ENCODE peak calls at places on chromosomes 12 and 14, in four cellular contexts. K, X, Q and Y are unnamed samples.

GRCh38 chr14:52783211-52783610 is 8.2 kb downstream of the GNPNAT1 start:
- DNase-seq in Q (no peak), X (no peak), K (no peak), Y (no peak)

GRCh38 chr12:16833376-16833775 is 227.4 kb upstream of the LMO3 start:
- DNase-seq in K (no peak), X (no peak), Q (peak; percentile 5), Y (no peak)

GRCh38 chr12:37548266-37548805 is 768.2 kb upstream of the ALG10B start:
- DNase-seq in K (no peak), Q (no peak), X (no peak), Y (no peak)

GRCh38 chr12:32344047-32344446 is 55.3 kb upstream of the FGD4 start:
- DNase-seq in K (no peak), Q (no peak), X (no peak), Y (no peak)

GRCh38 chr12:95216704-95217376 is 427 bp downstream of the FGD6 start:
- DNase-seq in Q (peak; percentile 44), X (no peak), K (peak; percentile 36), Y (no peak)

GRCh38 chr12:64976131-64976530 is 145.0 kb downstream of the WIF1 start:
- DNase-seq in Q (peak; percentile 36), K (no peak), X (no peak), Y (no peak)

GRCh38 chr12:43836455-43836989 is 641 bp downstream of the TMEM117 start:
- DNase-seq in Q (peak; percentile 18), X (no peak), K (peak; percentile 48), Y (no peak)

GRCh38 chr12:120013659-120014380 is 24.8 kb downstream of the BICDL1 start:
- DNase-seq in Q (peak; percentile 75), X (no peak), K (no peak), Y (peak; percentile 81)

GRCh38 chr14:52755607-52756316 is 25.8 kb downstream of the STYX start:
- DNase-seq in X (no peak), K (no peak), Q (no peak), Y (no peak)

GRCh38 chr12:2214411-2214810 is 161.6 kb downstream of the CACNA1C start:
- DNase-seq in Q (no peak), X (no peak), K (peak; percentile 18), Y (no peak)

GRCh38 chr12:125206757-125207156 is 141.5 kb downstream of the AACS start:
- DNase-seq in X (no peak), K (no peak), Q (no peak), Y (no peak)

GRCh38 chr12:109597795-109598427 is 24.3 kb downstream of the MVK start:
- DNase-seq in Q (peak; percentile 69), K (peak; percentile 85), X (peak; percentile 91), Y (peak; percentile 69)
- TF ChIP-seq CTCF in Q (peak; percentile 96), K (peak; percentile 94), X (peak; percentile 98), Y (peak; percentile 91)

DNA sequence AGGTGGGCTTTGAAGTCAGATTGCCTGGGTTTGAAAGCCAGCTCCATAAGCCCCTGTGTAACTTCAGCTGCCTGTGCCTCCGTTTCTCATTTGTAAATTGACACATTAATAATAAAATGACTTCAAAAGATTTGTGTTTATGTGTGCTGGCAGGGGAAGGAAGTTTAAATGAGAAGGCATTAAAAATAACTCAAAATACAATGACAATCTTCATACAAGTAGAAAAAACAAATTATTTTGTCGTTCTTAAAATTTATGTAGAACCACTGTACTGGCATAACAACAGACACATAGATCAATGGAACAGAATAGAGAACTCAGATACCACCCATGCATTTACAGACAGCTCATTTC is 83.0 kb downstream of the PPM1A start:
- DNase-seq in Q (no peak), K (no peak), X (no peak), Y (no peak)
- TF ChIP-seq CTCF in Q (no peak), K (no peak), X (no peak), Y (peak; percentile 65)

DNA sequence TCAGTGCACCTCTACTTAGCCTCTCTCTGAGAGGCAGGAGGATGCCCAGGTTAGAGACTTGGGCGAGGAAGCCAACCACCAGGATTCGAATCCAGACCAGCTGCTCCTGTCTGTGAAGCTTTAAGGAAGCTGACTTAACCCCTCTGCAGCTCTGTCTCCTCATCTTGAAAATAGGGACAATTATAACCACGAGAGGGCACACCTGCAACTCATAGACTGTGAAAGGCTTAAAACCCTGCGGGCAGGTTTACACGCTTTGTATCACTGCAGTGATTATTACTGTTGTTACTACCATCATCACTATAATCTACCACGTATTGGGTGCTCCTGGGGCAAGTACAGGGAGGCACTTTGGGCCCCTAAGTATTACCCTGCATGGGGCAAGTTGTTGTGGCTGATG is 379.8 kb downstream of the VRK1 start:
- DNase-seq in K (no peak), X (peak; percentile 4), Q (peak; percentile 81), Y (peak; percentile 32)
- TF ChIP-seq CTCF in K (no peak), X (no peak), Q (peak; percentile 45), Y (no peak)

DNA sequence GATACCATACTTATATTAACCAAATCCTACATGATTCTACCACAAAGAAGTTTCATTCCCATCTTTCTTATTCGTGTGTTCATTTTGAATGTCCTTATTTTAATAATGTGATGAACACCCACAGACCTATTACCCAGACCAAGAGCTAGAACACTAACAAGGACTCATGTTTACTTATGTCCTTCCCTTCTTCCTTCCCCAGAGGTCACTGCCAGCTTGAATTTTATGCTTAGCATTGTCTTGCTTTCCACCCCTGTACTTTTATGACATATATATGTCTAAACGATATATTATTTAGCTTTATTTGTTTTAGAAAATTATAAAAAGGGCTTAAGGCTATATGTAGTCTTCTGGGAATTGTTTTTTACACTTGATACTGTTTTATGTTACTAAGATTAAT is 238.6 kb downstream of the LRIG3 start:
- DNase-seq in K (no peak), Q (no peak), X (no peak), Y (no peak)
- TF ChIP-seq CTCF in K (no peak), Q (no peak), X (no peak), Y (no peak)

GRCh38 chr12:30994274-30994673 is 67.7 kb downstream of the TSPAN11 start:
- DNase-seq in X (no peak), K (no peak), Q (no peak), Y (no peak)

GRCh38 chr12:30999011-30999410 is 72.5 kb downstream of the TSPAN11 start:
- DNase-seq in K (no peak), Q (no peak), X (no peak), Y (no peak)

GRCh38 chr12:30996255-30996654 is 69.7 kb downstream of the TSPAN11 start:
- DNase-seq in Q (no peak), X (no peak), K (peak; percentile 82), Y (no peak)

GRCh38 chr12:30997685-30998440 is 71.3 kb downstream of the TSPAN11 start:
- DNase-seq in X (no peak), Q (no peak), K (no peak), Y (no peak)

GRCh38 chr12:30996752-30997151 is 70.2 kb downstream of the TSPAN11 start:
- DNase-seq in K (no peak), X (no peak), Q (no peak), Y (no peak)
- TF ChIP-seq CTCF in K (no peak), X (no peak), Q (no peak), Y (no peak)

DNA sequence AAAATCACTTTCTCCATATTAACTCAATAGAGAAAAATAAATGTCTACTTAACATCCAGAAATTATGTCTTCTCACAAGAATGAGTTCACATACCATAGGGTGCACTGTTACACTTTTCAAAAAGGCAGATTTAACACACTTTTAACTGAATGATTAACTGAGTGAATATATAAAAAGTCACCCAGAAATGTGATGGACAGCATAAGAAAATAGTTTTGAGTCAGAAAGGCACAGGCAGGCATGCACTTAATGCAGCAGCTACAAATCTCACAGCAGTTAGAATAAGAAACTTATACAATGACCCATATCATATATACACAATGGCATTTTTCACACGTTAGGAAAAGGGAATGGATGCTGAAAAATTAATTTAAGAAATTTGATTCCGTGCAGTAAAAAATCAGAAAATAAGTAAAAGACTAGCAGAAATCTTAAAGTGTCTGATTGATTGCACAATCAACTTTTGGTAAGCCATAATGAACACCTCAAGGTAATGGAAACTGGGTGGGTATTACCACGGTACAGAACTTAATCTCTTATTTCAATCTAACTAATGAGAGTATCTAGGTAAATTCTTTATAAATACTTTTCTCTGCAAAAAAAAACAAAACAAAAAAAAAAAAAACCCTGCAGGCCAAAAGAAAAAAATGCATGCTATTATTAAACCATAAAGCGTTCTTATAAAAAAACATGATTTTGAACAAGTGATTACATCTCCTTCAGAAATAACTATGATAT is 3.5 kb downstream of the MED13L start:
- DNase-seq in Q (no peak), K (no peak), X (no peak), Y (no peak)
- TF ChIP-seq CTCF in Q (no peak), K (no peak), X (no peak), Y (no peak)

GRCh38 chr12:6263931-6264330 is 46.6 kb upstream of the PLEKHG6 start:
- DNase-seq in X (peak; percentile 61), Q (no peak), K (peak; percentile 84), Y (no peak)
- TF ChIP-seq CTCF in X (no peak), Q (no peak), K (no peak), Y (no peak)

GRCh38 chr14:76473381-76474263 is 97.7 kb downstream of the ESRRB start:
- DNase-seq in K (peak; percentile 21), X (peak; percentile 82), Q (peak; percentile 50), Y (no peak)
- TF ChIP-seq CTCF in K (peak; percentile 3), X (peak; percentile 14), Q (peak; percentile 15), Y (no peak)

GRCh38 chr12:14111230-14111865 is 129.9 kb upstream of the GRIN2B start:
- DNase-seq in Q (peak; percentile 86), X (peak; percentile 44), K (no peak), Y (peak; percentile 8)
- TF ChIP-seq CTCF in Q (peak; percentile 81), X (no peak), K (no peak), Y (no peak)